ENCODE peak calls at places on chromosomes 12 and 14, in four cellular contexts. L is mammary epithelial cell, I is WERI-Rb-1, D is fibroblast of gingiva. W is an unnamed sample.
A peak's percentile ranks its signal among the peaks of the same experiment; 100 is the strongest.

GRCh38 chr12:123445388-123446344 is 9.2 kb upstream of the RILPL2 start:
- DNase-seq in L (no peak), I (no peak), D (peak; percentile 84), W (no peak)

GRCh38 chr12:4025420-4026358 is 152.5 kb upstream of the PARP11 start:
- DNase-seq in L (no peak), I (no peak), D (no peak), W (no peak)

GRCh38 chr12:26473291-26473690 is 277.9 kb downstream of the SSPN start:
- DNase-seq in L (peak; percentile 37), I (no peak), D (no peak), W (no peak)

GRCh38 chr12:111596985-111597730 is 2.0 kb downstream of the ATXN2 start:
- DNase-seq in L (peak; percentile 67), I (peak; percentile 72), D (peak; percentile 67), W (peak; percentile 54)

GRCh38 chr14:94051115-94051514 is 25.0 kb downstream of the OTUB2 start:
- DNase-seq in L (peak; percentile 24), I (peak; percentile 54), D (peak; percentile 37), W (no peak)

GRCh38 chr12:108454539-108455139 is 60.4 kb upstream of the FICD start:
- DNase-seq in L (no peak), I (no peak), D (no peak), W (no peak)

GRCh38 chr12:76201316-76201715 is 116.8 kb upstream of the NAP1L1 start:
- DNase-seq in L (no peak), I (no peak), D (no peak), W (no peak)

GRCh38 chr14:32578181-32578580 is 249.1 kb downstream of the AKAP6 start:
- DNase-seq in L (no peak), I (no peak), D (no peak), W (no peak)

GRCh38 chr14:65287264-65288131 is 125.0 kb upstream of the FUT8 start:
- DNase-seq in L (no peak), I (no peak), D (no peak), W (no peak)

GRCh38 chr12:125888921-125889320 is 823.7 kb downstream of the AACS start:
- DNase-seq in L (no peak), I (no peak), D (no peak), W (no peak)

GRCh38 chr14:56580317-56580711 is 716 bp downstream of the TMEM260 start:
- DNase-seq in L (no peak), I (no peak), D (no peak), W (no peak)

GRCh38 chr12:5096241-5096880 is 52.7 kb downstream of the KCNA5 start:
- DNase-seq in L (peak; percentile 38), I (no peak), D (peak; percentile 15), W (no peak)

GRCh38 chr14:100651999-100652508 is 64.8 kb upstream of the BEGAIN start:
- DNase-seq in L (peak; percentile 14), I (no peak), D (peak; percentile 75), W (no peak)

GRCh38 chr14:69657961-69658360 is 46.6 kb downstream of the SUSD6 start:
- DNase-seq in L (peak; percentile 93), I (no peak), D (peak; percentile 42), W (no peak)

GRCh38 chr12:79932393-79932792 is 2.5 kb downstream of the PPP1R12A start:
- DNase-seq in L (peak; percentile 20), I (no peak), D (no peak), W (no peak)

GRCh38 chr12:1496162-1496925 is 98.0 kb downstream of the FBXL14 start:
- DNase-seq in L (no peak), I (no peak), D (peak; percentile 76), W (no peak)

GRCh38 chr12:52633383-52633782 is 15.0 kb upstream of the KRT73 start:
- DNase-seq in L (no peak), I (no peak), D (no peak), W (no peak)

GRCh38 chr14:104595911-104596450 is 8.6 kb downstream of the TMEM179 start:
- DNase-seq in L (no peak), I (no peak), D (no peak), W (peak; percentile 12)

GRCh38 chr14:89428556-89429196 is 11.6 kb upstream of the FOXN3 start:
- DNase-seq in L (peak; percentile 77), I (peak; percentile 65), D (no peak), W (peak; percentile 26)

GRCh38 chr14:80965041-80965440 is 9.6 kb downstream of the TSHR start:
- DNase-seq in L (no peak), I (no peak), D (no peak), W (no peak)

GRCh38 chr14:72665259-72665658 is 228.6 kb downstream of the DPF3 start:
- DNase-seq in L (peak; percentile 99), I (no peak), D (peak; percentile 87), W (no peak)

GRCh38 chr12:52433501-52434095 is 573 bp downstream of the KRT75 start:
- DNase-seq in L (no peak), I (no peak), D (no peak), W (no peak)

GRCh38 chr14:70827366-70828151 is 18.2 kb upstream of the MAP3K9 start:
- DNase-seq in L (peak; percentile 29), I (no peak), D (no peak), W (no peak)

W was measured in glutamatergic neuron.